ENCODE peak calls at places on chromosomes 12 and 14, in five cellular contexts. One of them, this sample, is unnamed.

GRCh38 chr14:37585101-37585479 is 10.0 kb downstream of the FOXA1 start:
- DNase-seq in GM23338: peak; percentile 51
- DNase-seq in HCT116: no peak
- DNase-seq in K562: no peak
- DNase-seq in IMR-90: no peak
- DNase-seq in this sample: no peak

GRCh38 chr14:71121711-71122110 is 214.5 kb downstream of the PCNX1 start:
- DNase-seq in K562: no peak
- DNase-seq in IMR-90: no peak
- DNase-seq in GM23338: no peak
- DNase-seq in HCT116: no peak
- DNase-seq in this sample: no peak

GRCh38 chr12:20578142-20578541 is 117.0 kb upstream of the SLCO1C1 start:
- DNase-seq in IMR-90: no peak
- DNase-seq in GM23338: no peak
- DNase-seq in HCT116: no peak
- DNase-seq in K562: no peak
- DNase-seq in this sample: no peak

GRCh38 chr12:109944561-109944960 is 44.5 kb downstream of the TCHP start:
- DNase-seq in GM23338: no peak
- DNase-seq in HCT116: no peak
- DNase-seq in IMR-90: no peak
- DNase-seq in K562: no peak
- DNase-seq in this sample: no peak

GRCh38 chr12:49187184-49187583 is 1.7 kb downstream of the TUBA1A start:
- DNase-seq in HCT116: no peak
- DNase-seq in K562: no peak
- DNase-seq in IMR-90: peak; percentile 61
- DNase-seq in GM23338: no peak
- DNase-seq in this sample: peak; percentile 53

GRCh38 chr12:109885616-109886015 is 5.3 kb upstream of the GLTP start:
- DNase-seq in K562: no peak
- DNase-seq in GM23338: no peak
- DNase-seq in IMR-90: peak; percentile 28
- DNase-seq in HCT116: no peak
- DNase-seq in this sample: no peak

GRCh38 chr14:103767306-103767894 is 51.8 kb downstream of the ZFYVE21 start:
- DNase-seq in HCT116: no peak
- DNase-seq in IMR-90: peak; percentile 37
- DNase-seq in K562: no peak
- DNase-seq in GM23338: no peak
- DNase-seq in this sample: no peak

GRCh38 chr12:32161040-32161439 is 54.4 kb downstream of the BICD1 start:
- DNase-seq in K562: no peak
- DNase-seq in IMR-90: no peak
- DNase-seq in HCT116: no peak
- DNase-seq in GM23338: no peak
- DNase-seq in this sample: no peak

GRCh38 chr14:23639891-23640523 is 3.8 kb downstream of the DHRS2 start:
- DNase-seq in K562: no peak
- DNase-seq in IMR-90: no peak
- DNase-seq in HCT116: no peak
- DNase-seq in GM23338: no peak
- DNase-seq in this sample: no peak

GRCh38 chr12:1795785-1796514 is 24.4 kb upstream of the LRTM2 start:
- DNase-seq in HCT116: peak; percentile 73
- DNase-seq in IMR-90: peak; percentile 81
- DNase-seq in K562: peak; percentile 91
- DNase-seq in GM23338: peak; percentile 75
- DNase-seq in this sample: peak; percentile 58

GRCh38 chr12:101501410-101502045 is 26.4 kb downstream of the SPIC start:
- DNase-seq in HCT116: no peak
- DNase-seq in K562: no peak
- DNase-seq in IMR-90: peak; percentile 5
- DNase-seq in GM23338: no peak
- DNase-seq in this sample: no peak

GRCh38 chr12:4911316-4911994 is 1.8 kb downstream of the KCNA1 start:
- DNase-seq in GM23338: peak; percentile 32
- DNase-seq in IMR-90: no peak
- DNase-seq in K562: no peak
- DNase-seq in HCT116: no peak
- DNase-seq in this sample: no peak

GRCh38 chr12:55712700-55713415 is 3.0 kb upstream of the BLOC1S1 start:
- DNase-seq in GM23338: no peak
- DNase-seq in IMR-90: no peak
- DNase-seq in HCT116: no peak
- DNase-seq in K562: no peak
- DNase-seq in this sample: no peak
- H3K4me2 ChIP-seq in GM23338: no peak overlapping the region
- H3K4me2 ChIP-seq in IMR-90: no peak overlapping the region
- H3K4me2 ChIP-seq in HCT116: no peak overlapping the region
- H3K4me2 ChIP-seq in K562: no peak overlapping the region
- H3K4me2 ChIP-seq in this sample: no peak overlapping the region

GRCh38 chr14:21902561-21903199 is 229.1 kb upstream of the OR4E1 start:
- DNase-seq in IMR-90: no peak
- DNase-seq in HCT116: no peak
- DNase-seq in K562: no peak
- DNase-seq in GM23338: no peak
- DNase-seq in this sample: no peak
- TF ChIP-seq CTCF in IMR-90: peak; percentile 30
- TF ChIP-seq CTCF in HCT116: peak; percentile 47
- TF ChIP-seq CTCF in K562: no peak
- TF ChIP-seq CTCF in GM23338: peak; percentile 27
- TF ChIP-seq CTCF in this sample: peak; percentile 23

GRCh38 chr14:88791629-88792571 is 853 bp downstream of the EML5 start:
- DNase-seq in K562: peak; percentile 4
- DNase-seq in HCT116: no peak
- DNase-seq in IMR-90: no peak
- DNase-seq in GM23338: peak; percentile 35
- DNase-seq in this sample: no peak

GRCh38 chr14:88791252-88791621 is 1.5 kb downstream of the EML5 start:
- DNase-seq in GM23338: no peak
- DNase-seq in K562: no peak
- DNase-seq in HCT116: no peak
- DNase-seq in IMR-90: no peak
- DNase-seq in this sample: no peak

GRCh38 chr14:88793259-88793625 is 489 bp upstream of the EML5 start:
- DNase-seq in HCT116: no peak
- DNase-seq in GM23338: no peak
- DNase-seq in IMR-90: no peak
- DNase-seq in K562: no peak
- DNase-seq in this sample: no peak

GRCh38 chr14:88792572-88793258 is at the start of gene EML5:
- DNase-seq in HCT116: peak; percentile 37
- DNase-seq in IMR-90: peak; percentile 73
- DNase-seq in K562: peak; percentile 70
- DNase-seq in GM23338: peak; percentile 86
- DNase-seq in this sample: peak; percentile 31

DNA sequence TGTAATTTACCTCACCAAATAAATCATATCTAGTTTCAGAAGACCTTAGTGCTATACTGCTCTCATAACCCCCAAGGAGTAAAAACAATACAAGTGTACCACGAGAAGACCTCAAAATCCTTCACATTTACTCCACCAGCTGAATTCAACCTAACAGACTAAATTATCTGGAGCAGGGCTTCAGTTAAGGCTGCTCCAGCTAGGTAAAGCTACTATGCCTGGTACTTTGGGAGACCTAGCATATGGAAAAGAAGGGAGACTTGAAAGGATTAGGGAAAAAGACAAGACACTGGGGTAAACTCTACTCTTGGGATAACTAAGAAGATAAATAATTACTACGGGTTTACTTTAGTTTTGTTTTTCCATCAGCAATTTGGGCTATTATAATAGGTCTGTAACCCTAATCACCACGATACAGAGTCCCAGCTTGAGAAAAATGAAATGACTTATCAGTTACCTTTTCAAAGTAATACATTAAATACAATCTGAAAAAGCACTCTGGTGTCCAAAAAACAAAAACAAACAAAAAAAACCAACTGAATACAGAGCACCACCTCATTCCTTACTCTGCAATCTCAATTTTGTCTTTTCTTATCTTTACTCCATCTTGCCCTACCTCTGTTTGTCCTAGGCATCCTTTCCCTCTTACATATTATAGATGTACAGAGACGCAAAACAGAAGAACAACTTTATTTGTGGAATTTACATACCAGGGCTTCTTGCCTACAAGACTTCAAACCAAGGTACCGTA is 2.1 kb downstream of the EML5 start:
- DNase-seq in IMR-90: no peak
- DNase-seq in HCT116: no peak
- DNase-seq in K562: no peak
- DNase-seq in GM23338: no peak
- DNase-seq in this sample: no peak
- H3K4me2 ChIP-seq in IMR-90: peak overlapping the region; percentile 76
- H3K4me2 ChIP-seq in HCT116: no peak overlapping the region
- H3K4me2 ChIP-seq in K562: no peak overlapping the region
- H3K4me2 ChIP-seq in GM23338: no peak overlapping the region
- H3K4me2 ChIP-seq in this sample: no peak overlapping the region

GRCh38 chr14:99325591-99325990 is 53.6 kb upstream of the BCL11B start:
- DNase-seq in GM23338: no peak
- DNase-seq in IMR-90: no peak
- DNase-seq in HCT116: no peak
- DNase-seq in K562: no peak
- DNase-seq in this sample: no peak

GRCh38 chr14:99326041-99326710 is 54.2 kb upstream of the BCL11B start:
- DNase-seq in GM23338: no peak
- DNase-seq in IMR-90: no peak
- DNase-seq in HCT116: no peak
- DNase-seq in K562: no peak
- DNase-seq in this sample: no peak

GRCh38 chr14:99325016-99325415 is 53.0 kb upstream of the BCL11B start:
- DNase-seq in IMR-90: no peak
- DNase-seq in K562: no peak
- DNase-seq in GM23338: no peak
- DNase-seq in HCT116: no peak
- DNase-seq in this sample: no peak

GRCh38 chr14:99327458-99328250 is 55.7 kb upstream of the BCL11B start:
- DNase-seq in IMR-90: no peak
- DNase-seq in HCT116: no peak
- DNase-seq in GM23338: peak; percentile 46
- DNase-seq in K562: no peak
- DNase-seq in this sample: no peak

GRCh38 chr14:99327050-99327449 is 55.1 kb upstream of the BCL11B start:
- DNase-seq in HCT116: no peak
- DNase-seq in K562: no peak
- DNase-seq in IMR-90: no peak
- DNase-seq in GM23338: no peak
- DNase-seq in this sample: no peak
- TF ChIP-seq CTCF in HCT116: peak; percentile 26
- TF ChIP-seq CTCF in K562: no peak
- TF ChIP-seq CTCF in IMR-90: peak; percentile 6
- TF ChIP-seq CTCF in GM23338: peak; percentile 53
- TF ChIP-seq CTCF in this sample: no peak